ENCODE peak calls at places on chromosomes 4 and X, in eight cellular contexts. B, W, N, T, G, Z, M and X are unnamed samples.

GRCh38 chr4:165343353-165344191 is 16.1 kb downstream of the MSMO1 start:
- DNase-seq in M (no peak), T (peak; percentile 55), B (no peak), G (no peak), N (peak; percentile 30), W (peak; percentile 35), Z (no peak), X (peak; percentile 28)

GRCh38 chrX:29890646-29891200 is 324.6 kb upstream of the MAGEB2 start:
- DNase-seq in N (no peak), B (no peak), W (no peak), G (no peak), Z (no peak), M (no peak), T (no peak), X (no peak)

GRCh38 chrX:39619182-39620009 is 478.4 kb downstream of the BCOR start:
- DNase-seq in W (no peak), B (no peak), Z (no peak), N (no peak), M (no peak), T (peak; percentile 4), G (no peak), X (no peak)

GRCh38 chr4:183571350-183572076 is 66.7 kb downstream of the ING2 start:
- DNase-seq in G (no peak), W (peak; percentile 66), T (peak; percentile 15), M (peak; percentile 86), B (peak; percentile 13), Z (peak; percentile 5), N (peak; percentile 32), X (peak; percentile 83)

GRCh38 chrX:21382715-21383114 is 8.5 kb downstream of the CNKSR2 start:
- DNase-seq in M (no peak), B (no peak), Z (no peak), T (peak; percentile 37), G (no peak), N (no peak), W (no peak), X (no peak)

GRCh38 chr4:8322794-8323704 is 53.5 kb downstream of the HTRA3 start:
- DNase-seq in T (no peak), Z (no peak), M (no peak), W (no peak), B (no peak), G (no peak), N (peak; percentile 4), X (no peak)

GRCh38 chr4:108834167-108834566 is 71.3 kb upstream of the ETNPPL start:
- DNase-seq in W (no peak), N (no peak), M (no peak), Z (no peak), T (peak; percentile 9), B (peak; percentile 76), G (no peak), X (no peak)

GRCh38 chrX:9765737-9766098 is at the start of gene GPR143:
- DNase-seq in M (no peak), Z (peak; percentile 51), G (no peak), N (no peak), B (no peak), W (no peak), T (no peak), X (no peak)